ENCODE peak calls at places on chromosome 9, in four cellular contexts. R is stimulated activated CD8-positive, alpha-beta memory T cell treated with anti-CD3 and anti-CD28 coated beads, Interleukin-4, amount 100 ng/mL, for 1 hour; E is anterior cingulate cortex; C is kidney tubule cell. N is an unnamed sample.

GRCh38 chr9:23220171-23220570 is 605.9 kb downstream of the ELAVL2 start:
- DNase-seq in R (no peak), E (no peak), C (no peak), N (no peak)

GRCh38 chr9:109466623-109467590 is 31.2 kb downstream of the PTPN3 start:
- DNase-seq in C (peak; percentile 56), E (no peak), R (no peak), N (no peak)

GRCh38 chr9:126496781-126497667 is 116.7 kb upstream of the LMX1B start:
- DNase-seq in R (no peak), C (no peak), E (no peak), N (no peak)

GRCh38 chr9:122377241-122378164 is 6.7 kb downstream of the PTGS1 start:
- DNase-seq in R (no peak), C (no peak), E (no peak), N (no peak)

GRCh38 chr9:2494571-2494970 is 127.0 kb upstream of the VLDLR start:
- DNase-seq in C (peak; percentile 65), E (no peak), R (no peak), N (no peak)

GRCh38 chr9:12933957-12934356 is 159.1 kb downstream of the LURAP1L start:
- DNase-seq in E (no peak), C (peak; percentile 88), R (no peak), N (no peak)

GRCh38 chr9:127004946-127005769 is 90.6 kb downstream of the RALGPS1 start:
- DNase-seq in C (peak; percentile 45), E (no peak), R (no peak), N (no peak)

GRCh38 chr9:134403682-134404301 is 77.5 kb downstream of the RXRA start:
- DNase-seq in R (no peak), C (no peak), E (peak; percentile 20), N (no peak)

N was measured in brain pericyte.